ENCODE peak calls at places on chromosomes 6 and 20, in four cellular contexts. One of them, this sample, is unnamed.

GRCh38 chr20:42276718-42277117 is 658.5 kb upstream of the CHD6 start:
- DNase-seq in stomach: no peak
- DNase-seq in Calu3: no peak
- DNase-seq in foreskin melanocyte: no peak
- DNase-seq in this sample: no peak

GRCh38 chr6:33375143-33375649 is 16.4 kb upstream of the KIFC1 start:
- DNase-seq in stomach: peak
- DNase-seq in Calu3: peak
- DNase-seq in foreskin melanocyte: peak
- DNase-seq in this sample: peak

GRCh38 chr20:2421247-2421646 is 40.5 kb downstream of the TGM6 start:
- DNase-seq in stomach: no peak
- DNase-seq in Calu3: no peak
- DNase-seq in foreskin melanocyte: no peak
- DNase-seq in this sample: no peak

GRCh38 chr6:622462-622861 is 34.4 kb downstream of the HUS1B start:
- DNase-seq in stomach: no peak
- DNase-seq in Calu3: no peak
- DNase-seq in foreskin melanocyte: no peak
- DNase-seq in this sample: no peak

GRCh38 chr20:32450484-32451061 is 92.4 kb downstream of the ASXL1 start:
- DNase-seq in stomach: no peak
- DNase-seq in Calu3: no peak
- DNase-seq in foreskin melanocyte: no peak
- DNase-seq in this sample: peak

GRCh38 chr6:11730645-11731044 is 48.0 kb downstream of the ADTRP start:
- DNase-seq in stomach: no peak
- DNase-seq in Calu3: no peak
- DNase-seq in foreskin melanocyte: no peak
- DNase-seq in this sample: no peak

GRCh38 chr20:61482425-61482887 is 230.4 kb downstream of the CDH4 start:
- DNase-seq in stomach: no peak
- DNase-seq in Calu3: no peak
- DNase-seq in foreskin melanocyte: no peak
- DNase-seq in this sample: no peak

GRCh38 chr6:157755752-157756411 is 67.2 kb upstream of the SNX9 start:
- DNase-seq in stomach: peak
- DNase-seq in Calu3: no peak
- DNase-seq in foreskin melanocyte: no peak
- DNase-seq in this sample: no peak

GRCh38 chr20:49976542-49976941 is 6.2 kb upstream of the SNAI1 start:
- DNase-seq in stomach: no peak
- DNase-seq in Calu3: no peak
- DNase-seq in foreskin melanocyte: no peak
- DNase-seq in this sample: no peak

GRCh38 chr6:135180458-135181332 is at the start of gene MYB:
- DNase-seq in stomach: peak
- DNase-seq in Calu3: peak
- DNase-seq in foreskin melanocyte: no peak
- DNase-seq in this sample: peak

GRCh38 chr6:6878921-6879585 is 228.7 kb upstream of the RREB1 start:
- DNase-seq in stomach: no peak
- DNase-seq in Calu3: no peak
- DNase-seq in foreskin melanocyte: no peak
- DNase-seq in this sample: no peak

GRCh38 chr6:159389695-159390094 is 220.5 kb downstream of the FNDC1 start:
- DNase-seq in stomach: no peak
- DNase-seq in Calu3: no peak
- DNase-seq in foreskin melanocyte: no peak
- DNase-seq in this sample: no peak

GRCh38 chr6:35896228-35896627 is 24.7 kb downstream of the SRPK1 start:
- DNase-seq in stomach: no peak
- DNase-seq in Calu3: no peak
- DNase-seq in foreskin melanocyte: no peak
- DNase-seq in this sample: no peak

GRCh38 chr6:136989591-136990578 is 54.9 kb downstream of the IL20RA start:
- DNase-seq in stomach: no peak
- DNase-seq in Calu3: peak
- DNase-seq in foreskin melanocyte: no peak
- DNase-seq in this sample: peak

GRCh38 chr6:34275128-34275804 is 26.5 kb upstream of the SMIM29 start:
- DNase-seq in stomach: no peak
- DNase-seq in Calu3: no peak
- DNase-seq in foreskin melanocyte: no peak
- DNase-seq in this sample: no peak

GRCh38 chr6:159981591-159982245 is 12.8 kb downstream of the IGF2R start:
- DNase-seq in stomach: peak
- DNase-seq in Calu3: no peak
- DNase-seq in foreskin melanocyte: peak
- DNase-seq in this sample: peak

GRCh38 chr20:36472656-36473071 is 68.7 kb upstream of the MYL9 start:
- DNase-seq in stomach: peak
- DNase-seq in Calu3: peak
- DNase-seq in foreskin melanocyte: no peak
- DNase-seq in this sample: peak